ENCODE peak calls at places on chromosomes 4 and X, in six cellular contexts. N is GM12865, G is hippocampal formation, K is NCI-H1092, F is Karpas-422, U is SW480. C is an unnamed sample.

GRCh38 chrX:45850775-45851433 is 650.2 kb upstream of the DIPK2B start:
- DNase-seq in G (no peak), U (peak), N (no peak), K (no peak), F (no peak), C (peak)

GRCh38 chrX:52811065-52811625 is at the start of gene XAGE5:
- DNase-seq in G (no peak), F (no peak), U (no peak), K (no peak), N (no peak), C (no peak)

GRCh38 chrX:32524385-32524784 is 687.0 kb downstream of the DMD start:
- DNase-seq in U (no peak), K (peak), F (no peak), G (peak), N (no peak), C (no peak)

GRCh38 chr4:188016754-188017153 is 21.2 kb downstream of the ZFP42 start:
- DNase-seq in F (no peak), K (no peak), N (no peak), G (no peak), U (no peak), C (no peak)

GRCh38 chrX:149631293-149632165 is at the start of gene TMEM185A:
- DNase-seq in G (peak), N (peak), K (peak), F (peak), U (peak), C (peak)

GRCh38 chr4:20272411-20272872 is 20.7 kb downstream of the SLIT2 start:
- DNase-seq in F (no peak), K (no peak), U (peak), G (no peak), N (no peak), C (no peak)

GRCh38 chr4:52912608-52913007 is 50.5 kb downstream of the RASL11B start:
- DNase-seq in G (no peak), F (no peak), K (no peak), U (no peak), N (no peak), C (no peak)

GRCh38 chr4:33914386-33914785 is 2329.9 kb downstream of the ARAP2 start:
- DNase-seq in N (no peak), G (no peak), U (no peak), K (no peak), F (no peak), C (no peak)

GRCh38 chr4:2065106-2065930 is 6.2 kb downstream of the NAT8L start:
- DNase-seq in U (no peak), F (no peak), N (no peak), K (no peak), G (no peak), C (no peak)

GRCh38 chrX:111282141-111282540 is 11.9 kb upstream of the CAPN6 start:
- DNase-seq in N (no peak), F (no peak), K (no peak), G (no peak), U (no peak), C (no peak)

GRCh38 chrX:53022381-53022780 is 26.2 kb upstream of the GPR173 start:
- DNase-seq in G (no peak), F (no peak), N (no peak), K (no peak), U (no peak), C (no peak)

GRCh38 chr4:142091691-142092182 is 455.4 kb downstream of the IL15 start:
- DNase-seq in N (no peak), K (no peak), U (no peak), F (no peak), G (no peak), C (no peak)

GRCh38 chrX:45187731-45188130 is 12.9 kb downstream of the DIPK2B start:
- DNase-seq in K (peak), G (no peak), N (no peak), F (no peak), U (no peak), C (no peak)

GRCh38 chr4:135492439-135492838 is 1290.8 kb upstream of the PABPC4L start:
- DNase-seq in N (no peak), U (no peak), K (no peak), F (no peak), G (no peak), C (no peak)

GRCh38 chr4:108685036-108685686 is 34.8 kb downstream of the OSTC start:
- DNase-seq in K (no peak), U (no peak), G (no peak), F (no peak), N (no peak), C (no peak)

GRCh38 chr4:70603856-70604255 is 11.8 kb downstream of the AMBN start:
- DNase-seq in N (no peak), K (no peak), G (no peak), U (no peak), F (no peak), C (no peak)

GRCh38 chr4:122005064-122005755 is 53.4 kb upstream of the TRPC3 start:
- DNase-seq in N (no peak), U (no peak), G (no peak), F (no peak), K (no peak), C (no peak)

GRCh38 chr4:169795585-169795984 is 37.8 kb upstream of the HPF1 start:
- DNase-seq in K (no peak), U (no peak), N (no peak), F (no peak), G (no peak), C (no peak)

GRCh38 chr4:133147922-133148689 is 988 bp upstream of the PCDH10 start:
- DNase-seq in U (no peak), G (peak), K (no peak), F (no peak), N (no peak), C (no peak)

GRCh38 chr4:112348488-112349158 is 51.5 kb downstream of the ALPK1 start:
- DNase-seq in N (no peak), K (peak), U (no peak), F (no peak), G (peak), C (no peak)

GRCh38 chr4:107645604-107646003 is 74.4 kb downstream of the PAPSS1 start:
- DNase-seq in N (no peak), K (no peak), F (no peak), G (no peak), U (no peak), C (no peak)

GRCh38 chrX:1231850-1232505 is 19.5 kb upstream of the CRLF2 start:
- DNase-seq in U (no peak), N (no peak), F (no peak), G (no peak), K (no peak), C (no peak)

GRCh38 chr4:340011-340410 is 2.4 kb downstream of the ZNF141 start:
- DNase-seq in U (no peak), G (no peak), K (no peak), F (no peak), N (no peak), C (no peak)

C was measured in lower lobe of right lung.